ENCODE peak calls at places on chromosome 15, in five cellular contexts. One of them, this sample, is unnamed.

GRCh38 chr15:60095711-60096110 is 91.6 kb downstream of the FOXB1 start:
- DNase-seq in SK-N-SH: no peak
- DNase-seq in nucleus accumbens: no peak
- DNase-seq in ovary: no peak
- DNase-seq in amniotic stem cell: no peak
- DNase-seq in this sample: peak

GRCh38 chr15:32029409-32029861 is 880 bp upstream of the CHRNA7 start:
- DNase-seq in SK-N-SH: peak
- DNase-seq in nucleus accumbens: no peak
- DNase-seq in ovary: peak
- DNase-seq in amniotic stem cell: no peak
- DNase-seq in this sample: no peak

GRCh38 chr15:31304074-31304648 is 22.5 kb upstream of the KLF13 start:
- DNase-seq in SK-N-SH: no peak
- DNase-seq in nucleus accumbens: no peak
- DNase-seq in ovary: no peak
- DNase-seq in amniotic stem cell: no peak
- DNase-seq in this sample: no peak

GRCh38 chr15:78097667-78098066 is 5.3 kb downstream of the SH2D7 start:
- DNase-seq in SK-N-SH: no peak
- DNase-seq in nucleus accumbens: no peak
- DNase-seq in ovary: no peak
- DNase-seq in amniotic stem cell: no peak
- DNase-seq in this sample: no peak

GRCh38 chr15:73862276-73862675 is 11.1 kb upstream of the TBC1D21 start:
- DNase-seq in SK-N-SH: no peak
- DNase-seq in nucleus accumbens: no peak
- DNase-seq in ovary: no peak
- DNase-seq in amniotic stem cell: no peak
- DNase-seq in this sample: no peak

GRCh38 chr15:79035111-79035601 is 55.4 kb downstream of the RASGRF1 start:
- DNase-seq in SK-N-SH: peak
- DNase-seq in nucleus accumbens: no peak
- DNase-seq in ovary: no peak
- DNase-seq in amniotic stem cell: no peak
- DNase-seq in this sample: peak

GRCh38 chr15:99999282-100000070 is 266.2 kb upstream of the LYSMD4 start:
- DNase-seq in SK-N-SH: no peak
- DNase-seq in nucleus accumbens: no peak
- DNase-seq in ovary: no peak
- DNase-seq in amniotic stem cell: no peak
- DNase-seq in this sample: no peak

GRCh38 chr15:100112061-100112420 is 229.7 kb downstream of the ADAMTS17 start:
- DNase-seq in SK-N-SH: no peak
- DNase-seq in nucleus accumbens: no peak
- DNase-seq in ovary: no peak
- DNase-seq in amniotic stem cell: no peak
- DNase-seq in this sample: no peak

GRCh38 chr15:25406846-25407245 is 32.0 kb downstream of the UBE3A start:
- DNase-seq in SK-N-SH: no peak
- DNase-seq in nucleus accumbens: peak
- DNase-seq in ovary: no peak
- DNase-seq in amniotic stem cell: no peak
- DNase-seq in this sample: no peak

GRCh38 chr15:99438222-99438592 is 127.6 kb upstream of the MEF2A start:
- DNase-seq in SK-N-SH: no peak
- DNase-seq in nucleus accumbens: no peak
- DNase-seq in ovary: peak
- DNase-seq in amniotic stem cell: no peak
- DNase-seq in this sample: no peak

GRCh38 chr15:98131924-98132323 is 171.4 kb downstream of the ARRDC4 start:
- DNase-seq in SK-N-SH: no peak
- DNase-seq in nucleus accumbens: no peak
- DNase-seq in ovary: no peak
- DNase-seq in amniotic stem cell: no peak
- DNase-seq in this sample: peak

GRCh38 chr15:60120100-60120499 is 116.0 kb downstream of the FOXB1 start:
- DNase-seq in SK-N-SH: no peak
- DNase-seq in nucleus accumbens: no peak
- DNase-seq in ovary: no peak
- DNase-seq in amniotic stem cell: no peak
- DNase-seq in this sample: no peak

GRCh38 chr15:59222906-59223579 is 16.4 kb downstream of the LDHAL6B start:
- DNase-seq in SK-N-SH: no peak
- DNase-seq in nucleus accumbens: no peak
- DNase-seq in ovary: no peak
- DNase-seq in amniotic stem cell: no peak
- DNase-seq in this sample: no peak

GRCh38 chr15:49421991-49422390 is 1.1 kb upstream of the FGF7 start:
- DNase-seq in SK-N-SH: peak
- DNase-seq in nucleus accumbens: no peak
- DNase-seq in ovary: peak
- DNase-seq in amniotic stem cell: no peak
- DNase-seq in this sample: peak

GRCh38 chr15:25803541-25803940 is 59.6 kb downstream of the ATP10A start:
- DNase-seq in SK-N-SH: no peak
- DNase-seq in nucleus accumbens: no peak
- DNase-seq in ovary: no peak
- DNase-seq in amniotic stem cell: no peak
- DNase-seq in this sample: no peak

GRCh38 chr15:92473784-92474183 is 80.1 kb downstream of the ST8SIA2 start:
- DNase-seq in SK-N-SH: no peak
- DNase-seq in nucleus accumbens: no peak
- DNase-seq in ovary: no peak
- DNase-seq in amniotic stem cell: no peak
- DNase-seq in this sample: no peak

GRCh38 chr15:84142888-84143337 is 92.7 kb upstream of the GOLGA6L4 start:
- DNase-seq in SK-N-SH: peak
- DNase-seq in nucleus accumbens: no peak
- DNase-seq in ovary: peak
- DNase-seq in amniotic stem cell: peak
- DNase-seq in this sample: peak

GRCh38 chr15:60949034-60949977 is 279.8 kb downstream of the RORA start:
- DNase-seq in SK-N-SH: no peak
- DNase-seq in nucleus accumbens: no peak
- DNase-seq in ovary: no peak
- DNase-seq in amniotic stem cell: no peak
- DNase-seq in this sample: peak

GRCh38 chr15:31472636-31473383 is 146.2 kb downstream of the KLF13 start:
- DNase-seq in SK-N-SH: no peak
- DNase-seq in nucleus accumbens: no peak
- DNase-seq in ovary: no peak
- DNase-seq in amniotic stem cell: no peak
- DNase-seq in this sample: peak

GRCh38 chr15:69760890-69761568 is 308.4 kb downstream of the RPLP1 start:
- DNase-seq in SK-N-SH: peak
- DNase-seq in nucleus accumbens: no peak
- DNase-seq in ovary: peak
- DNase-seq in amniotic stem cell: peak
- DNase-seq in this sample: peak

GRCh38 chr15:72182673-72183072 is 14.9 kb downstream of the GRAMD2A start:
- DNase-seq in SK-N-SH: no peak
- DNase-seq in nucleus accumbens: no peak
- DNase-seq in ovary: no peak
- DNase-seq in amniotic stem cell: no peak
- DNase-seq in this sample: peak

GRCh38 chr15:28129261-28129848 is 30.2 kb upstream of the OCA2 start:
- DNase-seq in SK-N-SH: no peak
- DNase-seq in nucleus accumbens: no peak
- DNase-seq in ovary: no peak
- DNase-seq in amniotic stem cell: no peak
- DNase-seq in this sample: no peak

GRCh38 chr15:29638781-29639180 is 183.5 kb downstream of the TJP1 start:
- DNase-seq in SK-N-SH: no peak
- DNase-seq in nucleus accumbens: no peak
- DNase-seq in ovary: no peak
- DNase-seq in amniotic stem cell: no peak
- DNase-seq in this sample: no peak

GRCh38 chr15:58228708-58229107 is 90.5 kb downstream of the AQP9 start:
- DNase-seq in SK-N-SH: no peak
- DNase-seq in nucleus accumbens: no peak
- DNase-seq in ovary: no peak
- DNase-seq in amniotic stem cell: no peak
- DNase-seq in this sample: peak

GRCh38 chr15:100959066-100960050 is 40.2 kb downstream of the LRRK1 start:
- DNase-seq in SK-N-SH: no peak
- DNase-seq in nucleus accumbens: no peak
- DNase-seq in ovary: no peak
- DNase-seq in amniotic stem cell: no peak
- DNase-seq in this sample: no peak

GRCh38 chr15:41695750-41696436 is 35.7 kb downstream of the MGA start:
- DNase-seq in SK-N-SH: peak
- DNase-seq in nucleus accumbens: no peak
- DNase-seq in ovary: no peak
- DNase-seq in amniotic stem cell: no peak
- DNase-seq in this sample: peak

GRCh38 chr15:77030042-77030927 is 35.4 kb downstream of the PSTPIP1 start:
- DNase-seq in SK-N-SH: peak
- DNase-seq in nucleus accumbens: no peak
- DNase-seq in ovary: peak
- DNase-seq in amniotic stem cell: no peak
- DNase-seq in this sample: no peak

GRCh38 chr15:72237286-72238224 is 6.6 kb upstream of the PKM start:
- DNase-seq in SK-N-SH: peak
- DNase-seq in nucleus accumbens: no peak
- DNase-seq in ovary: no peak
- DNase-seq in amniotic stem cell: peak
- DNase-seq in this sample: peak

GRCh38 chr15:87227846-87228245 is 1028.7 kb downstream of the NTRK3 start:
- DNase-seq in SK-N-SH: no peak
- DNase-seq in nucleus accumbens: no peak
- DNase-seq in ovary: no peak
- DNase-seq in amniotic stem cell: no peak
- DNase-seq in this sample: peak

GRCh38 chr15:65935391-65935790 is 66.1 kb downstream of the RAB11A start:
- DNase-seq in SK-N-SH: no peak
- DNase-seq in nucleus accumbens: no peak
- DNase-seq in ovary: no peak
- DNase-seq in amniotic stem cell: no peak
- DNase-seq in this sample: no peak

GRCh38 chr15:55868707-55869106 is 124.7 kb downstream of the NEDD4 start:
- DNase-seq in SK-N-SH: no peak
- DNase-seq in nucleus accumbens: no peak
- DNase-seq in ovary: no peak
- DNase-seq in amniotic stem cell: no peak
- DNase-seq in this sample: no peak

GRCh38 chr15:37599175-37599574 is 335.3 kb upstream of the TMCO5A start:
- DNase-seq in SK-N-SH: no peak
- DNase-seq in nucleus accumbens: no peak
- DNase-seq in ovary: no peak
- DNase-seq in amniotic stem cell: no peak
- DNase-seq in this sample: no peak

GRCh38 chr15:64775551-64776401 is at the start of gene RBPMS2:
- DNase-seq in SK-N-SH: peak
- DNase-seq in nucleus accumbens: no peak
- DNase-seq in ovary: peak
- DNase-seq in amniotic stem cell: no peak
- DNase-seq in this sample: peak

GRCh38 chr15:24676431-24676830 is 856 bp downstream of the NPAP1 start:
- DNase-seq in SK-N-SH: no peak
- DNase-seq in nucleus accumbens: no peak
- DNase-seq in ovary: no peak
- DNase-seq in amniotic stem cell: no peak
- DNase-seq in this sample: no peak

GRCh38 chr15:73633991-73634495 is 854 bp upstream of the NPTN start:
- DNase-seq in SK-N-SH: no peak
- DNase-seq in nucleus accumbens: no peak
- DNase-seq in ovary: no peak
- DNase-seq in amniotic stem cell: peak
- DNase-seq in this sample: peak

GRCh38 chr15:88454867-88455810 is 12.0 kb downstream of the MRPL46 start:
- DNase-seq in SK-N-SH: peak
- DNase-seq in nucleus accumbens: peak
- DNase-seq in ovary: peak
- DNase-seq in amniotic stem cell: no peak
- DNase-seq in this sample: peak

GRCh38 chr15:82158811-82159210 is 103.7 kb downstream of the EFL1 start:
- DNase-seq in SK-N-SH: peak
- DNase-seq in nucleus accumbens: no peak
- DNase-seq in ovary: no peak
- DNase-seq in amniotic stem cell: no peak
- DNase-seq in this sample: no peak

GRCh38 chr15:63250312-63250965 is 27.0 kb upstream of the APH1B start:
- DNase-seq in SK-N-SH: no peak
- DNase-seq in nucleus accumbens: no peak
- DNase-seq in ovary: no peak
- DNase-seq in amniotic stem cell: peak
- DNase-seq in this sample: peak

GRCh38 chr15:73601449-73602425 is 31.5 kb downstream of the NPTN start:
- DNase-seq in SK-N-SH: no peak
- DNase-seq in nucleus accumbens: no peak
- DNase-seq in ovary: peak
- DNase-seq in amniotic stem cell: no peak
- DNase-seq in this sample: peak

GRCh38 chr15:71709808-71710418 is 100.4 kb upstream of the NR2E3 start:
- DNase-seq in SK-N-SH: no peak
- DNase-seq in nucleus accumbens: no peak
- DNase-seq in ovary: no peak
- DNase-seq in amniotic stem cell: no peak
- DNase-seq in this sample: peak

This sample was measured in EH.